ENCODE peak calls at places on chromosome X, in six cellular contexts. F, O, V, U, Y and A are unnamed samples.

GRCh38 chrX:150704030-150704613 is 10.9 kb downstream of the MTMR1 start:
- DNase-seq in O (no peak), F (peak), V (no peak), Y (no peak), U (no peak), A (no peak)

GRCh38 chrX:153688900-153689590 is 1.3 kb downstream of the SLC6A8 start:
- DNase-seq in V (peak), O (no peak), U (peak), F (peak), Y (no peak), A (no peak)

GRCh38 chrX:15524417-15524816 is 23.8 kb downstream of the BMX start:
- DNase-seq in O (no peak), V (no peak), U (no peak), F (peak), Y (no peak), A (peak)

GRCh38 chrX:110568396-110568795 is 209.7 kb downstream of the RTL9 start:
- DNase-seq in Y (no peak), O (no peak), U (peak), F (no peak), V (no peak), A (no peak)

GRCh38 chrX:136585960-136586359 is 53.9 kb downstream of the VGLL1 start:
- DNase-seq in U (no peak), F (no peak), O (no peak), V (no peak), Y (no peak), A (no peak)

GRCh38 chrX:13346646-13347045 is 26.8 kb upstream of the ATXN3L start:
- DNase-seq in F (no peak), Y (no peak), O (no peak), U (no peak), V (no peak), A (no peak)

GRCh38 chrX:65874110-65874509 is 165.8 kb downstream of the VSIG4 start:
- DNase-seq in Y (no peak), U (no peak), O (no peak), F (no peak), V (no peak), A (no peak)

GRCh38 chrX:147838465-147839131 is 73.1 kb upstream of the FMR1 start:
- DNase-seq in Y (peak), U (peak), F (peak), O (no peak), V (no peak), A (no peak)

GRCh38 chrX:8987672-8988250 is 46.2 kb downstream of the FAM9B start:
- DNase-seq in U (no peak), F (no peak), V (no peak), O (no peak), Y (no peak), A (no peak)

GRCh38 chrX:46979340-46979739 is 67.1 kb downstream of the JADE3 start:
- DNase-seq in O (no peak), Y (no peak), F (peak), V (peak), U (peak), A (no peak)

GRCh38 chrX:136847874-136848273 is 32.7 kb downstream of the RBMX start:
- DNase-seq in O (no peak), Y (no peak), V (peak), F (no peak), U (no peak), A (no peak)

GRCh38 chrX:154655786-154656185 is 2.4 kb upstream of the CTAG2 start:
- DNase-seq in U (no peak), Y (no peak), F (no peak), V (no peak), O (no peak), A (no peak)

GRCh38 chrX:2502668-2503519 is 2.1 kb upstream of the DHRSX start:
- DNase-seq in V (no peak), U (no peak), F (peak), Y (no peak), O (no peak), A (no peak)

GRCh38 chrX:19535481-19535880 is 20.2 kb upstream of the MAP3K15 start:
- DNase-seq in U (peak), O (no peak), F (peak), V (peak), Y (peak), A (no peak)

GRCh38 chrX:30653415-30654131 is at the start of gene GK:
- DNase-seq in Y (no peak), U (no peak), O (no peak), V (peak), F (peak), A (no peak)

GRCh38 chrX:25017667-25018247 is 2.0 kb upstream of the ARX start:
- DNase-seq in V (no peak), F (no peak), O (peak), U (no peak), Y (no peak), A (no peak)

GRCh38 chrX:135549519-135549918 is 29.1 kb downstream of the INTS6L start:
- DNase-seq in U (no peak), Y (no peak), V (no peak), F (no peak), O (no peak), A (no peak)

GRCh38 chrX:155068165-155068564 is 2.8 kb downstream of the CMC4 start:
- DNase-seq in U (peak), V (peak), O (no peak), F (peak), Y (no peak), A (no peak)

GRCh38 chrX:68417651-68418050 is 15.6 kb downstream of the OPHN1 start:
- DNase-seq in V (no peak), U (no peak), O (no peak), F (no peak), Y (no peak), A (no peak)

GRCh38 chrX:128287693-128288092 is 235.5 kb upstream of the ACTRT1 start:
- DNase-seq in U (no peak), Y (no peak), V (no peak), O (no peak), F (no peak), A (no peak)

GRCh38 chrX:136272325-136272724 is 21.1 kb upstream of the MAP7D3 start:
- DNase-seq in U (no peak), F (no peak), V (no peak), O (no peak), Y (no peak), A (no peak)

GRCh38 chrX:53440101-53440500 is 5.9 kb upstream of the HSD17B10 start:
- DNase-seq in O (no peak), U (no peak), V (no peak), Y (peak), F (no peak), A (no peak)

GRCh38 chrX:41481264-41482109 is 34.3 kb downstream of the NYX start:
- DNase-seq in O (no peak), U (no peak), F (peak), Y (no peak), V (no peak), A (no peak)

GRCh38 chrX:103861200-103861599 is 29.1 kb upstream of the RAB9B start:
- DNase-seq in V (no peak), F (no peak), U (no peak), Y (no peak), O (no peak), A (no peak)

GRCh38 chrX:47515941-47516649 is 33.1 kb upstream of the ZNF41 start:
- DNase-seq in Y (no peak), V (no peak), O (no peak), F (no peak), U (no peak), A (no peak)

GRCh38 chrX:23662853-23663252 is 4.4 kb upstream of the PRDX4 start:
- DNase-seq in F (no peak), V (peak), O (no peak), Y (no peak), U (no peak), A (no peak)

GRCh38 chrX:129239371-129239770 is 283.9 kb downstream of the SMARCA1 start:
- DNase-seq in V (no peak), Y (peak), F (no peak), U (no peak), O (no peak), A (no peak)

GRCh38 chrX:78922754-78923153 is 22.4 kb upstream of the P2RY10 start:
- DNase-seq in F (no peak), U (no peak), O (no peak), V (no peak), Y (no peak), A (no peak)

GRCh38 chrX:1012678-1013300 is 199.7 kb downstream of the CRLF2 start:
- DNase-seq in U (no peak), Y (no peak), F (no peak), O (no peak), V (no peak), A (no peak)

GRCh38 chrX:1528884-1529203 is 8.1 kb downstream of the P2RY8 start:
- DNase-seq in U (no peak), F (no peak), V (no peak), O (no peak), Y (no peak), A (no peak)

GRCh38 chrX:154351183-154352011 is 23.0 kb downstream of the FLNA start:
- DNase-seq in Y (no peak), O (no peak), F (no peak), V (no peak), U (no peak), A (no peak)

GRCh38 chrX:65924938-65925507 is 114.9 kb downstream of the VSIG4 start:
- DNase-seq in Y (no peak), V (no peak), F (no peak), U (no peak), O (no peak), A (no peak)

GRCh38 chrX:145729635-145730034 is 88.0 kb upstream of the SLITRK2 start:
- DNase-seq in O (no peak), F (no peak), Y (no peak), U (peak), V (peak), A (no peak)

GRCh38 chrX:144896323-144896722 is 351.0 kb upstream of the SPANXN1 start:
- DNase-seq in U (no peak), Y (peak), V (no peak), O (no peak), F (no peak), A (no peak)